ENCODE peak calls at places on chromosomes 1 and 21, in seven cellular contexts. J is left cardiac atrium; P is upper lobe of right lung; V is heart left ventricle; Y is lung; K is stimulated activated naive B cell treated with anti-CD40 and anti-IgM and Interleukin-4, amounts not matched to agents 10 μg/mL and 1 μg/mL and 100 μg/mL, for 72 hours; D is HCT116. E is an unnamed sample.

GRCh38 chr1:51415963-51416362 is 85.6 kb upstream of the TTC39A start:
- ATAC-seq in J (peak), V (peak), K (peak), D (no peak), Y (no peak), P (no peak), E (no peak)

GRCh38 chr1:24503003-24503751 is 541 bp downstream of the RCAN3 start:
- ATAC-seq in K (peak), P (no peak), D (no peak), J (no peak), Y (no peak), V (no peak), E (peak)

GRCh38 chr1:248152056-248152827 is 7.3 kb downstream of the OR2M5 start:
- ATAC-seq in P (no peak), Y (no peak), D (no peak), K (peak), J (no peak), V (no peak), E (peak)

GRCh38 chr21:35368326-35368725 is 319.2 kb upstream of the RUNX1 start:
- ATAC-seq in K (no peak), P (no peak), D (no peak), V (no peak), Y (no peak), J (no peak), E (no peak)

GRCh38 chr21:46537026-46537425 is 67.9 kb downstream of the S100B start:
- ATAC-seq in D (no peak), V (no peak), P (no peak), Y (no peak), J (no peak), K (no peak), E (no peak)

GRCh38 chr1:7678491-7679158 is 92.5 kb upstream of the VAMP3 start:
- ATAC-seq in K (no peak), Y (no peak), V (no peak), D (no peak), P (no peak), J (no peak), E (no peak)

GRCh38 chr1:74699331-74699730 is 25.7 kb upstream of the ERICH3 start:
- ATAC-seq in J (no peak), V (no peak), P (no peak), D (no peak), K (peak), Y (no peak), E (peak)

GRCh38 chr21:42685036-42685435 is 31.6 kb downstream of the PDE9A start:
- ATAC-seq in D (no peak), J (no peak), Y (no peak), K (peak), V (no peak), P (no peak), E (no peak)

GRCh38 chr1:220325306-220325995 is 53.2 kb upstream of the RAB3GAP2 start:
- ATAC-seq in Y (no peak), V (no peak), J (no peak), P (no peak), D (no peak), K (no peak), E (no peak)

GRCh38 chr1:246110343-246111219 is 396.5 kb downstream of the SMYD3 start:
- ATAC-seq in K (no peak), Y (no peak), D (no peak), V (no peak), J (no peak), P (peak), E (no peak)

GRCh38 chr1:157988002-157988401 is 5.4 kb upstream of the KIRREL1 start:
- ATAC-seq in V (no peak), J (no peak), Y (no peak), K (no peak), P (no peak), D (no peak), E (no peak)

GRCh38 chr1:16248007-16248436 is 11.0 kb upstream of the CPLANE2 start:
- ATAC-seq in D (no peak), P (no peak), V (peak), Y (no peak), J (no peak), K (no peak), E (no peak)

GRCh38 chr1:4970532-4970931 is 316.1 kb downstream of the AJAP1 start:
- ATAC-seq in Y (no peak), K (no peak), P (no peak), D (no peak), V (no peak), J (no peak), E (no peak)

GRCh38 chr1:29195875-29196274 is 14.2 kb upstream of the SRSF4 start:
- ATAC-seq in Y (no peak), K (no peak), P (peak), D (no peak), V (peak), J (peak), E (no peak)

GRCh38 chr1:111699268-111699667 is 39.9 kb downstream of the INKA2 start:
- ATAC-seq in K (peak), V (no peak), J (no peak), Y (no peak), P (no peak), D (no peak), E (no peak)

GRCh38 chr1:243791586-243792267 is 58.3 kb downstream of the AKT3 start:
- ATAC-seq in Y (no peak), J (peak), V (peak), D (no peak), K (no peak), P (no peak), E (no peak)

GRCh38 chr1:160954158-160955104 is at the start of gene ITLN2:
- ATAC-seq in Y (no peak), D (peak), K (peak), J (peak), P (peak), V (no peak), E (peak)

GRCh38 chr1:78884685-78885452 is 121.7 kb downstream of the ADGRL4 start:
- ATAC-seq in V (no peak), K (peak), J (no peak), Y (no peak), P (no peak), D (no peak), E (no peak)

GRCh38 chr1:22691354-22691753 is 19.3 kb upstream of the EPHB2 start:
- ATAC-seq in V (no peak), K (no peak), J (no peak), P (no peak), Y (no peak), D (no peak), E (no peak)

GRCh38 chr1:58395355-58395754 is 151.2 kb downstream of the OMA1 start:
- ATAC-seq in P (no peak), D (peak), J (peak), K (no peak), V (peak), Y (no peak), E (no peak)

GRCh38 chr1:207762622-207763021 is 10.8 kb downstream of the CD46 start:
- ATAC-seq in V (no peak), J (no peak), P (no peak), K (no peak), Y (no peak), D (no peak), E (no peak)

GRCh38 chr21:46559291-46559983 is 45.4 kb downstream of the S100B start:
- ATAC-seq in Y (no peak), D (no peak), J (no peak), V (peak), K (no peak), P (no peak), E (peak)

GRCh38 chr1:56915960-56916359 is 49.9 kb downstream of the C8B start:
- ATAC-seq in V (peak), P (peak), J (peak), Y (no peak), D (no peak), K (no peak), E (peak)

GRCh38 chr21:45150630-45151265 is 76.4 kb downstream of the ADARB1 start:
- ATAC-seq in P (peak), D (peak), K (no peak), Y (no peak), V (no peak), J (no peak), E (no peak)

GRCh38 chr1:61056674-61057439 is 25.5 kb upstream of the NFIA start:
- ATAC-seq in V (peak), J (peak), K (peak), P (peak), D (peak), Y (peak), E (peak)

GRCh38 chr1:228792601-228793000 is 57.3 kb downstream of the RHOU start:
- ATAC-seq in J (no peak), P (no peak), K (no peak), D (no peak), V (no peak), Y (no peak), E (no peak)

GRCh38 chr1:202579806-202580205 is 130.4 kb downstream of the SYT2 start:
- ATAC-seq in Y (no peak), D (no peak), J (peak), P (no peak), V (peak), K (no peak), E (no peak)

GRCh38 chr1:59948990-59949389 is 22.4 kb upstream of the CYP2J2 start:
- ATAC-seq in K (no peak), P (no peak), D (no peak), V (no peak), J (no peak), Y (no peak), E (no peak)

GRCh38 chr21:41562101-41563000 is 54.4 kb upstream of the TMPRSS2 start:
- ATAC-seq in V (peak), D (no peak), J (peak), K (no peak), Y (no peak), P (peak), E (no peak)

GRCh38 chr1:110160701-110161100 is 10.4 kb downstream of the SLC6A17 start:
- ATAC-seq in D (no peak), P (no peak), K (no peak), V (no peak), Y (no peak), J (no peak), E (peak)

E was measured in stimulated activated memory B cell treated with anti-CD40 and anti-IgM and Interleukin-4, amounts not matched to agents 10 μg/mL and 1 μg/mL and 100 μg/mL, for 72 hours.